ENCODE peak calls at places on chromosomes 16 and 17, in four cellular contexts. Y is CD8-positive, alpha-beta T cell; U is PC-3; L is astrocyte. T is an unnamed sample.
A peak's percentile ranks its signal among the peaks of the same experiment; 100 is the strongest.

GRCh38 chr16:19882641-19883040 is 2.0 kb downstream of the GPRC5B start:
- DNase-seq in Y (no peak), U (no peak), L (no peak), T (no peak)

GRCh38 chr17:38898812-38899348 is 26.5 kb upstream of the LASP1NB start:
- DNase-seq in Y (peak; percentile 75), U (peak; percentile 7), L (no peak), T (no peak)

GRCh38 chr16:87318158-87318644 is 1.0 kb upstream of the C16orf95 start:
- DNase-seq in Y (no peak), U (peak; percentile 3), L (no peak), T (peak; percentile 23)

GRCh38 chr17:66455022-66455547 is 152.7 kb downstream of the PRKCA start:
- DNase-seq in Y (no peak), U (no peak), L (peak; percentile 80), T (no peak)

GRCh38 chr17:74903671-74904070 is 10.2 kb upstream of the FADS6 start:
- DNase-seq in Y (no peak), U (no peak), L (no peak), T (no peak)

GRCh38 chr16:70751593-70751992 is 49.4 kb downstream of the VAC14 start:
- DNase-seq in Y (no peak), U (no peak), L (no peak), T (no peak)

GRCh38 chr16:60064026-60064425 is 1329.9 kb upstream of the GOT2 start:
- DNase-seq in Y (no peak), U (no peak), L (no peak), T (no peak)

GRCh38 chr17:38980455-38981217 is 13.4 kb upstream of the FBXO47 start:
- DNase-seq in Y (no peak), U (no peak), L (peak; percentile 39), T (peak; percentile 72)

GRCh38 chr16:87002717-87003413 is 314.3 kb downstream of the C16orf95 start:
- DNase-seq in Y (no peak), U (no peak), L (peak; percentile 76), T (peak; percentile 44)

GRCh38 chr16:53201900-53202299 is 147.1 kb downstream of the CHD9 start:
- DNase-seq in Y (no peak), U (no peak), L (no peak), T (no peak)

GRCh38 chr17:798246-798645 is 16.1 kb downstream of the MRM3 start:
- DNase-seq in Y (no peak), U (no peak), L (no peak), T (no peak)

GRCh38 chr17:42878123-42878880 is 22.3 kb upstream of the G6PC1 start:
- DNase-seq in Y (no peak), U (no peak), L (no peak), T (peak; percentile 13)

GRCh38 chr16:9847146-9847545 is 335.1 kb downstream of the GRIN2A start:
- DNase-seq in Y (no peak), U (no peak), L (peak; percentile 12), T (no peak)

GRCh38 chr17:36592711-36593321 is 1.1 kb downstream of the DHRS11 start:
- DNase-seq in Y (no peak), U (no peak), L (no peak), T (no peak)

GRCh38 chr16:52498640-52499039 is 48.3 kb downstream of the TOX3 start:
- DNase-seq in Y (no peak), U (no peak), L (peak; percentile 8), T (no peak)

GRCh38 chr16:85436636-85437160 is 176.4 kb upstream of the GSE1 start:
- DNase-seq in Y (no peak), U (no peak), L (no peak), T (no peak)

GRCh38 chr17:57634713-57635465 is 110.2 kb downstream of the CCDC182 start:
- DNase-seq in Y (no peak), U (no peak), L (peak; percentile 68), T (no peak)

GRCh38 chr17:74532115-74532514 is 840 bp upstream of the CD300LB start:
- DNase-seq in Y (no peak), U (no peak), L (no peak), T (no peak)

GRCh38 chr16:74743668-74744299 is 30.8 kb downstream of the FA2H start:
- DNase-seq in Y (no peak), U (peak; percentile 95), L (peak; percentile 55), T (peak; percentile 64)

GRCh38 chr17:17180141-17180603 is 26.0 kb downstream of the PLD6 start:
- DNase-seq in Y (no peak), U (no peak), L (no peak), T (no peak)

GRCh38 chr16:17829826-17830225 is 359.1 kb upstream of the XYLT1 start:
- DNase-seq in Y (no peak), U (no peak), L (peak; percentile 26), T (no peak)

GRCh38 chr17:72187544-72187943 is 66.7 kb downstream of the SOX9 start:
- DNase-seq in Y (no peak), U (no peak), L (peak; percentile 50), T (no peak)

GRCh38 chr17:83062011-83062817 is 17.2 kb upstream of the METRNL start:
- DNase-seq in Y (no peak), U (no peak), L (no peak), T (no peak)

GRCh38 chr17:18184143-18185007 is 747 bp downstream of the ALKBH5 start:
- DNase-seq in Y (peak; percentile 49), U (peak; percentile 20), L (peak; percentile 35), T (peak; percentile 75)

GRCh38 chr17:80447790-80448189 is 28.6 kb downstream of the NPTX1 start:
- DNase-seq in Y (no peak), U (no peak), L (no peak), T (no peak)

GRCh38 chr17:40103082-40103741 is 2.8 kb upstream of the NR1D1 start:
- DNase-seq in Y (no peak), U (no peak), L (no peak), T (no peak)

GRCh38 chr17:68247445-68248198 is at the start of gene AMZ2:
- DNase-seq in Y (peak; percentile 97), U (peak; percentile 97), L (peak; percentile 79), T (peak; percentile 93)

GRCh38 chr17:57918017-57918895 is 37.0 kb downstream of the CUEDC1 start:
- DNase-seq in Y (no peak), U (peak; percentile 95), L (peak; percentile 51), T (peak; percentile 56)

GRCh38 chr16:49472598-49472997 is 99.0 kb downstream of the C16orf78 start:
- DNase-seq in Y (no peak), U (no peak), L (no peak), T (no peak)

DNA sequence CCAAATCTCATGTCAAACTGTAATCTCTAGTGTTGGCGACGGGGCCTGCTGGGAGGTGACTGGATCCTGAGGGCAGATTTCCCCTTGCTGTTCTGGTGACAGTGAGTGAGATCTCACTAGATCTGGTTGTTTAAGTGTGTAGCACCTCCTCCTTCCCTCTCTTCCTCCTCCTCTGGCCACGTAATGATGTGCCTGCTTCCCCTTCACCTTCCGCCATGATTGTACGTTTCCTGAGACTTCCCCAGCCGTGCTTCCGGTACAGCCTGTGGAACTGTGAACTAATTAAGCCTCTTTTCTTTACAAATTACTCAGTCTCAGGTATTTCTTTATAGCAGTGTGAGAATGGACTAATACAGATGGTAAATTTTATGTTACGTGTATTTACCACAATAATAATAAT is 49.2 kb downstream of the METTL16 start:
- DNase-seq in Y (no peak), U (no peak), L (no peak), T (no peak)
- H3K36me3 ChIP-seq in Y (peaks cover 27% of the 10 kb centered on the region), U (peaks cover 6% of the 10 kb centered on the region), L (peaks cover 5% of the 10 kb centered on the region), T (peaks cover 19% of the 10 kb centered on the region)

GRCh38 chr17:46038414-46038813 is 39.4 kb downstream of the STH start:
- DNase-seq in Y (no peak), U (no peak), L (no peak), T (no peak)
- H3K36me3 ChIP-seq in Y (peaks cover 84% of the 10 kb centered on the region), U (peaks cover 95% of the 10 kb centered on the region), L (peaks cover 70% of the 10 kb centered on the region), T (peaks cover 29% of the 10 kb centered on the region)

DNA sequence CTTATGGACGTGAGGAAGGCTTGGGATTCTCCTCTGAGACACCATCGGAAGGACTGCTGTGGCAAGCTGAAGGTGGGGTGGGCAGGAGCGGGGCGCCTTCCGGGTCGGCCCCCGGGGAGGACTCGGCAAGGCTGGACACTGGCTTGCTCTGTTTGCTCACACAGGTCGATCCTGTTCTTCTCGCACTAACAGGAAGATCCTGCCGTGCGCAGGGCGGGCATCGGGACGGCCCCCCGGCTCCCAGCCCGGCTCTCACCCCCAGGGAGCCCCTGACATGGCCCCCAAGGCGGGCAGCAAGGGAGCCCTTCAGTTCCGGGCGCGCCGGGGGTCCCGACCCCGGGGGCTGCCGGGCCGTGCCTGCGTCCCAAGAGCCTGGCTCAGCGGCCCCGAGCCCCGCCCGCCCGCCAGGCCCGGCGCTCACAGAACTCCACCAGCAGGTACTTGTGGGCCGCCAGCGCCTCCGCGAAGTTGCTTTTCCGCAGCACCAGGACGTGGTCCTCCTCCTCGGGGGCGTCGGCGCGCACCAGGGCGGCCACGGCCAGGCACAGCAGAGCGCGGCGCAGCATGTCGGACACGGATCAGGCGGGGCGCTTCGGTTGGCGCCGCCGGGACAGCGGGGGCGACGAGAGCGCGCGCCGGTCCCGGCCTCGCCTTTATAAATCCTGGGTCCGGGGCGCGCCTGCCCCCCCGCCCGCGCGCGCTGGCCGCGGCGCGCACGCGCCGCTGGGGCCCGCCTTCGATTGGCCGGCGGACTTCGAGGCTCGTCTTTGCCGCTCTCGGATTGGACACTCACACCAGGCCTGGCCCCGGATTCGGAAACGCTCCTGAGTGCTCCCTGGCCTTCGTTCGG is at the start of gene P4HB:
- DNase-seq in Y (no peak), U (no peak), L (no peak), T (no peak)
- H3K36me3 ChIP-seq in Y (peaks cover 12% of the 10 kb centered on the region), U (peaks cover 18% of the 10 kb centered on the region), L (peaks cover 13% of the 10 kb centered on the region), T (peaks cover 53% of the 10 kb centered on the region)

GRCh38 chr16:30084816-30085159 is 6.9 kb downstream of the TBX6 start:
- DNase-seq in Y (no peak), U (no peak), L (no peak), T (no peak)

GRCh38 chr16:30085247-30085646 is 6.5 kb downstream of the TBX6 start:
- DNase-seq in Y (no peak), U (no peak), L (no peak), T (no peak)

GRCh38 chr16:30084096-30084815 is 7.5 kb downstream of the TBX6 start:
- DNase-seq in Y (no peak), U (no peak), L (no peak), T (no peak)

GRCh38 chr16:30082545-30083090 is 6.8 kb downstream of the PPP4C start:
- DNase-seq in Y (no peak), U (no peak), L (no peak), T (no peak)

GRCh38 chr16:30083216-30084055 is 7.6 kb downstream of the PPP4C start:
- DNase-seq in Y (no peak), U (no peak), L (no peak), T (no peak)
- H3K36me3 ChIP-seq in Y (peaks cover 37% of the 10 kb centered on the region), U (peaks cover 10% of the 10 kb centered on the region), L (peaks cover 16% of the 10 kb centered on the region), T (peaks cover 84% of the 10 kb centered on the region)